ENCODE peak calls at places on chromosomes 1 and 21, in eight cellular contexts. H, B, M, T, U, S, R and A are unnamed samples.
A peak's percentile ranks its signal among the peaks of the same experiment; 100 is the strongest.

GRCh38 chr1:78009276-78009675 is 4.5 kb downstream of the DNAJB4 start:
- DNase-seq in H (no peak), B (no peak), M (no peak), T (no peak), U (no peak), S (no peak), R (no peak), A (no peak)

GRCh38 chr1:184649500-184649899 is 105.2 kb downstream of the EDEM3 start:
- DNase-seq in H (no peak), B (no peak), M (peak; percentile 61), T (no peak), U (peak; percentile 27), S (no peak), R (no peak), A (peak; percentile 21)

GRCh38 chr1:38038836-38039235 is 7.8 kb downstream of the POU3F1 start:
- DNase-seq in H (no peak), B (no peak), M (peak; percentile 43), T (no peak), U (no peak), S (no peak), R (no peak), A (no peak)

GRCh38 chr1:111141245-111141644 is 1.2 kb downstream of the CEPT1 start:
- DNase-seq in H (no peak), B (no peak), M (no peak), T (no peak), U (no peak), S (no peak), R (no peak), A (no peak)

GRCh38 chr1:100354971-100355394 is 2.7 kb downstream of the CDC14A start:
- DNase-seq in H (peak; percentile 51), B (peak; percentile 32), M (peak; percentile 33), T (no peak), U (peak; percentile 34), S (no peak), R (no peak), A (no peak)

GRCh38 chr1:246416261-246416660 is 90.8 kb downstream of the SMYD3 start:
- DNase-seq in H (no peak), B (no peak), M (no peak), T (no peak), U (no peak), S (no peak), R (no peak), A (no peak)

GRCh38 chr1:50109647-50110075 is 941 bp downstream of the ELAVL4 start:
- DNase-seq in H (no peak), B (no peak), M (no peak), T (no peak), U (no peak), S (no peak), R (no peak), A (no peak)

GRCh38 chr1:185961664-185962063 is 227.5 kb downstream of the HMCN1 start:
- DNase-seq in H (no peak), B (no peak), M (peak; percentile 82), T (no peak), U (peak; percentile 37), S (no peak), R (no peak), A (no peak)

GRCh38 chr1:223233410-223234163 is 90.5 kb upstream of the TLR5 start:
- DNase-seq in H (peak; percentile 70), B (no peak), M (peak; percentile 87), T (no peak), U (peak; percentile 69), S (peak; percentile 84), R (no peak), A (peak; percentile 57)

GRCh38 chr1:59194621-59195020 is 102.3 kb upstream of the FGGY start:
- DNase-seq in H (no peak), B (no peak), M (no peak), T (no peak), U (no peak), S (no peak), R (no peak), A (no peak)

DNA sequence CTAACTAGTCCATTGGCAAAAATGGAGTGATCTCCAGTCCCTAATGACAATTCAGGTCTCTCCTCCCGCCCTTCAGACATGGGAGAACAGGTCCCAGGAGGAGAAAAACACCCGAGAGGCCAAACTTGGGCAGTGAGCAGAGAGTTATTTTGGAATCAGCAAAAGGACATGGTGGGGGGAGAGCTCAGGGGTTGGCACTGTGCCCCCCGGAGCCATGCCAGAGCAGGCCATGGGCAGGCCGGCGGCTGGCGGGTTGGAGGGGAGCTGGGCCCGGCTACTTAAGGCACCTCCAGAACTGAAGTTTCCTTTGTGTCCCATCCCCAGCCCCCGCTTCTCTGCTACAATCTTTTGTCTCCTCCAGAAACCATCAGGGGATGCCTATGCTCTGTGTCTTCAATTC is 7.1 kb downstream of the LGR6 start:
- DNase-seq in H (no peak), B (no peak), M (no peak), T (no peak), U (no peak), S (no peak), R (no peak), A (no peak)
- TF ChIP-seq CTCF in H (no peak), B (no peak), M (no peak), T (no peak), U (no peak), S (no peak), R (no peak), A (no peak)

DNA sequence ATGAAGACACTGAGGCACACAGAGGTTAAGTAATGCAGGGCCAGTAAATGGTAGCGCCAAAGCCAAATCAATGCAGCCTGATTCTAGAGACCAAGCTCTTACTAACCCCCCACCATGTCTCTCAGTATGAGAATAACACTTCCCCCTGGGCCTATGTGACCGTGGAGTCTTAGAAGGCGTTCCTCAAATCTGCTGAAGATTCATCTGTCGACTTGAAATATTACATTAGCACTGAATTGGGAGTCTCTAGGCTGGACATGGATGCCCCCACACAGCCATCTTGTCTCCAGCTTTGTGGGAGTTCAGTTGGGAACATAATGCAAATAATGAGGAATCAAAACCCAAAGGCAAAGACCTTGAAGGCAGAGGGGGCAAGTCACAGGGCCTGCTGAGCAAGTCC is 117.9 kb upstream of the HMGB4 start:
- DNase-seq in H (no peak), B (no peak), M (no peak), T (no peak), U (no peak), S (no peak), R (no peak), A (no peak)
- H3K4me3 ChIP-seq in H (no peak overlapping the region), B (no peak overlapping the region), M (no peak overlapping the region), T (no peak overlapping the region), U (no peak overlapping the region), S (no peak overlapping the region), R (no peak overlapping the region), A (no peak overlapping the region)

DNA sequence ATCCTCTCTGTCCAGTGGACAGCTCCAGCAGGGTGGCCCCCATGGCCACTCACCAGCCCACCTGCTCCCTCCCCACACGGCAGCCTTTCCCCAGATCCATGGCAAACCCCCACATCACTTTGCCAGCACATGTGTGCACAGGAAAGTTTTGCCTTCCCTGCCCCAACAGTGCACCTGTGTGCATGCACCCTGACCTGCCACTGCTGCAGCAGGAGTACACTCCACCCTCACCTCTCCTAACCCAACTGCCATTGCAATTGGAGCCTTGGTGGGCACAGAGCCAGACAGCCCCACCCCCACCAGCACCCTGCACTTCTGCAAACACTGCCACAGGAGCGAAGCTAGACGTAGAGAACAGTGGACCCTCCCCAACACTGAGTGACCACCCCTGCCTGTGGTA is 308.9 kb downstream of the CEP170 start:
- DNase-seq in H (no peak), B (no peak), M (no peak), T (no peak), U (no peak), S (no peak), R (no peak), A (no peak)
- TF ChIP-seq CTCF in H (no peak), B (no peak), M (no peak), T (no peak), U (no peak), S (no peak), R (no peak), A (no peak)

GRCh38 chr21:34526618-34527290 is 14.7 kb upstream of the KCNE1 start:
- DNase-seq in H (peak; percentile 74), B (peak; percentile 76), M (peak; percentile 100), T (peak; percentile 76), U (peak; percentile 100), S (no peak), R (peak; percentile 49), A (peak; percentile 100)
- H3K4me3 ChIP-seq in H (no peak overlapping the region), B (peak overlapping the region; percentile 24), M (peak overlapping the region; percentile 58), T (peak overlapping the region; percentile 3), U (peak overlapping the region; percentile 52), S (no peak overlapping the region), R (peak overlapping the region; percentile 43), A (peak overlapping the region; percentile 53)

DNA sequence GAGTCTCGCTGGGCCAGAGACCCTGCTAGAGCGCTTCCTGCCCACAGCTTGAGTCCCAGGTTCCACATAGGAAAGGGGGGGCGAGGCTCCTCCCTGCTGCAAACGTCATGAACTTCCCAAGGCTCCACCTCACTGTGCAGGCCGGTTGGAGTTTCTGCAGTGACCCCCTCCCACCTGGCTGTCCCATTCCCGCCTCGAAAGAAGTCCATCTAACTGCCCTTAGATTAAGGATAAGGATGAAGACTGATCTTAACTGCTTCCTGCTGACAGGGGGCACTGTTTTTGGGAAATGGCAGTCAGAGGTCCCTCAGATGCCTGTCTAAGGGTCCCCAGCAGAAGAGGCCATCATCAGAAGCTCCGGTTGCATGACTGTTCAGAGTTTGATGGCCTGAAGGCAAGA is 62.7 kb downstream of the STUM start:
- DNase-seq in H (no peak), B (no peak), M (no peak), T (no peak), U (no peak), S (no peak), R (no peak), A (no peak)
- TF ChIP-seq CTCF in H (peak; percentile 16), B (no peak), M (no peak), T (no peak), U (no peak), S (peak; percentile 19), R (no peak), A (no peak)

DNA sequence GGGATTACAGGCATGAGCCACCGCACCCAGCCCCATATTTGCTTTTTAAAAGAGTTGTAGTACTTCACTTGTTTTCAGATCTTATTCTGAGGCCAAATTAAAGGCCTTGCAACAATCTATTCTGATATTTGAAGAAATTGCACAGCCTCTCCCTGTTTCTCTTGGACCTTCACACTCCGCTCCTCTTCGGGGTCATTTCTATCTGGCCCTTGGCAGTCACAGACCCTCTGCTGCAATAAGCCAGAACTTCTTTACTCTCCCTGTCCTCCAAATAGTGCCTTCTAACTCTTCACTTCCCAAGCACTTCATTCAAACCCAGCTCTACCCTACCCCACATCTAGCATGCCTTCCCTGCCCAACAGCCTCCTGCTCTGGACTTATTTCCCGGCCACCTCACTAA is 110.7 kb downstream of the LAMC2 start:
- DNase-seq in H (no peak), B (no peak), M (no peak), T (no peak), U (no peak), S (no peak), R (no peak), A (no peak)
- H3K4me3 ChIP-seq in H (no peak overlapping the region), B (no peak overlapping the region), M (no peak overlapping the region), T (no peak overlapping the region), U (no peak overlapping the region), S (no peak overlapping the region), R (no peak overlapping the region), A (no peak overlapping the region)